ENCODE peak calls at places on chromosomes 2 and 18, in four cellular contexts. V, S, D and T are unnamed samples.

GRCh38 chr2:218074031-218074430 is 5.0 kb downstream of the RUFY4 start:
- DNase-seq in V (peak), S (peak), D (no peak), T (peak)

GRCh38 chr2:206154197-206154596 is 5.0 kb downstream of the NDUFS1 start:
- DNase-seq in V (no peak), S (peak), D (peak), T (no peak)

GRCh38 chr2:164620873-164621760 is at the start of gene GRB14:
- DNase-seq in V (peak), S (peak), D (no peak), T (no peak)

GRCh38 chr18:79525556-79526467 is 130.1 kb downstream of the NFATC1 start:
- DNase-seq in V (no peak), S (no peak), D (no peak), T (no peak)

GRCh38 chr2:198499539-198499938 is 695.1 kb downstream of the PLCL1 start:
- DNase-seq in V (no peak), S (no peak), D (no peak), T (peak)

GRCh38 chr2:152448621-152449020 is 113.6 kb downstream of the FMNL2 start:
- DNase-seq in V (no peak), S (no peak), D (no peak), T (no peak)

GRCh38 chr2:230230087-230230486 is 4.6 kb downstream of the SP140 start:
- DNase-seq in V (no peak), S (peak), D (no peak), T (no peak)

GRCh38 chr18:8084160-8084559 is 517.0 kb downstream of the PTPRM start:
- DNase-seq in V (peak), S (peak), D (no peak), T (peak)

GRCh38 chr18:44321868-44322590 is 358.7 kb upstream of the SETBP1 start:
- DNase-seq in V (no peak), S (no peak), D (no peak), T (no peak)

GRCh38 chr2:135742307-135742838 is 718 bp downstream of the UBXN4 start:
- DNase-seq in V (peak), S (peak), D (no peak), T (no peak)

GRCh38 chr2:75606851-75607798 is 39.5 kb upstream of the MRPL19 start:
- DNase-seq in V (no peak), S (no peak), D (no peak), T (no peak)

DNA sequence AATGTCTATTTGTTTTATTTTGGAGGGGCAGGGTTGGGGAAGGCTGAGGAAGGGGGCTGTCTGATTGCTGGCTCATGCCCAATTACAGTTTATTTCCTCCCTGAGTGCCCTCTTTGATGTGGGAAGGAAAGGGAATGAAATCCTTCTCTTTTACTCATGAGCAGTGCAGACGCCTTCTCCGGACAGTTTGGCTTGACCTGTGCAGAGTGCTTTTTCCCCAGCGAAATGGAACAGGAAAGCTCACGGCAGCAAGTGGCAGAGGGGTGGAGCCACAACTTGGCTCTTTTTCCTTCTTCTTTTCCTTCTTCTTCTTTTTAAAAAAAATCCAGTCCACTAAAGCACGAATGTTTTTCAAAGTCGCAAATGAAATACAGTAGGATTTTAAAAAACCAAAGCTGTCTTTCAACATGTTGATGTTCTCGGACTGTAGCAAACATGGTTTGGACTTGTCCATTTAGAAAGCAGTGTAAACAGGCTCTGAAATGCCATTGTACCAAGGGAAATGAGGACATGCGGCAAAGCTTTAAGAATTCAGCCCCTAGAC is 34.6 kb downstream of the RAB31 start:
- DNase-seq in V (no peak), S (no peak), D (no peak), T (no peak)
- TF ChIP-seq FOXK2 in V (no peak), S (peak), D (no peak), T (peak)

GRCh38 chr2:222671259-222672067 is at the start of gene MOGAT1:
- DNase-seq in V (no peak), S (peak), D (no peak), T (no peak)
- TF ChIP-seq FOXK2 in V (no peak), S (no peak), D (no peak), T (no peak)

GRCh38 chr2:174350018-174350417 is 15.3 kb downstream of the SP9 start:
- DNase-seq in V (no peak), S (no peak), D (no peak), T (peak)
- TF ChIP-seq FOXK2 in V (no peak), S (no peak), D (no peak), T (no peak)

GRCh38 chr2:118296663-118297062 is 208.4 kb downstream of the INSIG2 start:
- DNase-seq in V (no peak), S (no peak), D (no peak), T (no peak)

GRCh38 chr2:118295592-118296390 is 207.5 kb downstream of the INSIG2 start:
- DNase-seq in V (no peak), S (no peak), D (no peak), T (no peak)

GRCh38 chr2:118301248-118301647 is 213.0 kb downstream of the INSIG2 start:
- DNase-seq in V (no peak), S (no peak), D (no peak), T (no peak)

DNA sequence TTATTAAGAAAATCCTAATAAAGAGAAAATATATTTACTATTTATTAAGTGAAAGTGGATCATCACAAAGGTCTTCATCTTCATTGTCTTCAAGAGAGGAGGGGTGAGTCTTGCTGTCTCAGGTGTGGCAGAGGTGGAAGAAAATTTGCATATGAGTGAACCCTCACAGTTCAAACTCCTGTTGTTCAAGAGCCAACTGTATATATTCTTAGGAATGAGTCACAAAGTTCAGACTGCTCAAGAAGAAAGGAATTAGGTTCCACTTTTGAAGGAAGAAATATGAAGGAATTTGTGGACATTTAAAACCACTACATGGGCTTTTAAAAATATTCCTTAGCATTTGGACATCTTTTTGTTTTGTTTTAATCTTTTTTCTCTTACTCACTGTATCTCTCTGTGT is 212.5 kb downstream of the INSIG2 start:
- DNase-seq in V (no peak), S (no peak), D (no peak), T (no peak)
- TF ChIP-seq FOXK2 in V (no peak), S (no peak), D (no peak), T (no peak)